ENCODE peak calls at places on chromosome 7, in four cellular contexts. Q is HepG2, L is GM12878, A is K562. J is an unnamed sample.

GRCh38 chr7:100585511-100586265 is at the start of gene LRCH4:
- DNase-seq in L (no peak), Q (no peak), A (peak), J (no peak)

GRCh38 chr7:28685291-28685659 is 272.9 kb downstream of the TRIL start:
- DNase-seq in Q (no peak), L (no peak), A (no peak), J (no peak)

GRCh38 chr7:135911091-135911490 is 66.1 kb downstream of the MTPN start:
- DNase-seq in A (no peak), Q (no peak), L (no peak), J (no peak)

GRCh38 chr7:64884085-64884912 is 18.8 kb upstream of the ZNF273 start:
- DNase-seq in A (no peak), Q (no peak), L (no peak), J (no peak)

GRCh38 chr7:66138994-66139752 is 24.5 kb downstream of the CRCP start:
- DNase-seq in L (no peak), Q (no peak), A (no peak), J (no peak)

GRCh38 chr7:51082096-51082840 is 234.3 kb downstream of the COBL start:
- DNase-seq in A (no peak), L (no peak), Q (no peak), J (no peak)

GRCh38 chr7:96236198-96237039 is 85.5 kb downstream of the SLC25A13 start:
- DNase-seq in L (no peak), Q (no peak), A (peak), J (no peak)

GRCh38 chr7:132548489-132549078 is 27.7 kb downstream of the PLXNA4 start:
- DNase-seq in Q (no peak), L (no peak), A (no peak), J (no peak)

GRCh38 chr7:6576024-6576866 is 1.0 kb upstream of the ZDHHC4 start:
- DNase-seq in L (no peak), Q (no peak), A (peak), J (no peak)

GRCh38 chr7:29619848-29620247 is 56.2 kb downstream of the PRR15 start:
- DNase-seq in L (no peak), Q (no peak), A (no peak), J (no peak)

GRCh38 chr7:6444516-6445269 is 3.1 kb downstream of the DAGLB start:
- DNase-seq in L (no peak), A (no peak), Q (no peak), J (no peak)

GRCh38 chr7:41599760-41600159 is 103.1 kb downstream of the INHBA start:
- DNase-seq in Q (no peak), L (no peak), A (no peak), J (peak)

GRCh38 chr7:132500727-132501410 is 75.4 kb downstream of the PLXNA4 start:
- DNase-seq in A (peak), Q (no peak), L (no peak), J (no peak)

GRCh38 chr7:101626758-101627157 is 2.3 kb downstream of the MYL10 start:
- DNase-seq in A (no peak), Q (no peak), L (no peak), J (no peak)

GRCh38 chr7:73831656-73832579 is 1.1 kb downstream of the CLDN4 start:
- DNase-seq in A (no peak), L (no peak), Q (peak), J (no peak)

GRCh38 chr7:67346876-67347275 is 350.2 kb downstream of the TYW1 start:
- DNase-seq in L (no peak), A (no peak), Q (no peak), J (no peak)

GRCh38 chr7:41979834-41980307 is 257.1 kb downstream of the GLI3 start:
- DNase-seq in Q (peak), L (no peak), A (peak), J (peak)

GRCh38 chr7:148058092-148058491 is 532.5 kb upstream of the C7orf33 start:
- DNase-seq in Q (no peak), L (no peak), A (no peak), J (no peak)

GRCh38 chr7:90425376-90425775 is 22.1 kb downstream of the CLDN12 start:
- DNase-seq in Q (no peak), A (no peak), L (no peak), J (no peak)

GRCh38 chr7:106257752-106258151 is 27.0 kb downstream of the NAMPT start:
- DNase-seq in Q (no peak), A (no peak), L (no peak), J (no peak)

GRCh38 chr7:67696878-67697277 is 700.2 kb downstream of the TYW1 start:
- DNase-seq in A (no peak), L (no peak), Q (no peak), J (no peak)

GRCh38 chr7:143882020-143882610 is 19.9 kb downstream of the TCAF1 start:
- DNase-seq in A (no peak), L (no peak), Q (peak), J (peak)

GRCh38 chr7:102891693-102892261 is 21.0 kb upstream of the LRRC17 start:
- DNase-seq in Q (no peak), A (no peak), L (no peak), J (no peak)

GRCh38 chr7:57413529-57414398 is 36.2 kb upstream of the ZNF716 start:
- DNase-seq in A (no peak), L (no peak), Q (no peak), J (no peak)

GRCh38 chr7:15848362-15848761 is 161.9 kb upstream of the MEOX2 start:
- DNase-seq in L (no peak), A (no peak), Q (no peak), J (no peak)

GRCh38 chr7:18894155-18894554 is 223.3 kb downstream of the TWIST1 start:
- DNase-seq in L (no peak), Q (no peak), A (no peak), J (no peak)

GRCh38 chr7:70072220-70072619 is 473.9 kb downstream of the AUTS2 start:
- DNase-seq in Q (no peak), A (no peak), L (no peak), J (no peak)

GRCh38 chr7:124652237-124652636 is 113.4 kb downstream of the GPR37 start:
- DNase-seq in L (no peak), Q (no peak), A (no peak), J (no peak)

GRCh38 chr7:293681-294439 is 3.9 kb downstream of the FOXL3 start:
- DNase-seq in A (no peak), L (no peak), Q (no peak), J (no peak)

GRCh38 chr7:115634633-115635032 is 395.9 kb downstream of the TFEC start:
- DNase-seq in A (no peak), Q (peak), L (no peak), J (no peak)

GRCh38 chr7:78746261-78746660 is 707.2 kb downstream of the MAGI2 start:
- DNase-seq in L (no peak), A (no peak), Q (no peak), J (no peak)

GRCh38 chr7:65216469-65216868 is 157.2 kb upstream of the ZNF92 start:
- DNase-seq in Q (peak), L (no peak), A (peak), J (peak)

GRCh38 chr7:120874722-120875121 is 16.8 kb upstream of the TSPAN12 start:
- DNase-seq in L (no peak), A (no peak), Q (no peak), J (no peak)

DNA sequence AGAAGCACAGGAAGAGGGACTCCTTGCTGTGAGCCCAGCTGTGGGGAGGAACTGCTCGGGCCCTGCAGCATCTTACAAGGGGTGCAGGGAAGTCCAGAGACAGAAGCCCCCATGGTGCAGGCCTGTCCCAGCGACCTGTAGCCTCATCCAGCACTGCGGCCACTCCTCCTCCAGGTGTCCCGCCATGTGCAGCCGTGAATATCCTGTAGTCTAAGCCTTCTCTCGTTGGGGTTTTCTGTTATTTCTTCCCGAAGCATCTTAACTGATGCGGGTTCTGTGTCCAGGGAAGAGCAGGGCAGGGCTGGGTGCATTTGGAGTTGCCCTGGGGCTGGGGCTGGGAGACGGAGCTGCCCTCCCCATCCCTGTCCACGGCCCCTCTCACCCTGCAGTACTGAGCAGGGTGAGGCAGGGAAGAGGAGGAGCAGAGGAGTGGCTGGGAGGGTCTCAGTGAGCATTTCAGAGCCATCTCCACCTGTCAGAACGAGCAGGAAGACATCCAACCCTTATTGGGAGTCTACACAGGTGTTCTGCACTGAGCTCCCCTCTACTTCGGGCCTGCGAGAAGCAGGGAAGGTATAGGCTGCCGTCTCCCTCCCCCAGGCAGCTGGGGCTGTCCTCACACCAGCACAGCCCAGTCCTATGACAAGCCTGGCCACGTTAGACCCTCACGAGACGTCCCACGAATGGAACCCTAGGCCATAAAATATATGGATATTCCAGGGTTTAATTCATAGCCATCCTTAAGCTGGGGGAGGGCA is 494.5 kb downstream of the DNAJB6 start:
- DNase-seq in A (no peak), L (no peak), Q (no peak), J (no peak)
- TF ChIP-seq ZNF274 in A (no peak), L (no peak), Q (no peak), J (no peak)

GRCh38 chr7:37912756-37913155 is 3.9 kb downstream of the SFRP4 start:
- DNase-seq in L (no peak), A (no peak), Q (no peak), J (no peak)

GRCh38 chr7:37916673-37917660 is at the start of gene SFRP4:
- DNase-seq in Q (peak), A (peak), L (no peak), J (peak)

GRCh38 chr7:37918526-37918925 is 1.9 kb upstream of the SFRP4 start:
- DNase-seq in A (no peak), L (no peak), Q (no peak), J (peak)

GRCh38 chr7:37916017-37916672 is 472 bp downstream of the SFRP4 start:
- DNase-seq in Q (no peak), L (no peak), A (no peak), J (no peak)

GRCh38 chr7:37915438-37915837 is 1.2 kb downstream of the SFRP4 start:
- DNase-seq in A (no peak), Q (no peak), L (no peak), J (no peak)
- TF ChIP-seq KDM1A in A (no peak), Q (no peak), L (no peak), J (no peak)

GRCh38 chr7:94655884-94656657 is at the start of gene SGCE:
- DNase-seq in L (peak), A (peak), Q (peak), J (peak)

GRCh38 chr7:94657771-94658693 is 2.1 kb upstream of the SGCE start:
- DNase-seq in Q (peak), L (peak), A (peak), J (peak)

GRCh38 chr7:94656658-94656924 is 658 bp upstream of the SGCE start:
- DNase-seq in A (no peak), Q (no peak), L (no peak), J (no peak)

GRCh38 chr7:94655562-94655883 is 410 bp downstream of the SGCE start:
- DNase-seq in Q (no peak), A (no peak), L (no peak), J (no peak)

GRCh38 chr7:94656925-94657731 is 1.2 kb upstream of the SGCE start:
- DNase-seq in Q (no peak), L (no peak), A (no peak), J (no peak)
- TF ChIP-seq ZNF274 in Q (no peak), L (no peak), A (no peak), J (no peak)

GRCh38 chr7:104136561-104136960 is 71.3 kb downstream of the ORC5 start:
- DNase-seq in L (no peak), Q (no peak), A (no peak), J (no peak)

GRCh38 chr7:104136981-104137380 is 70.8 kb downstream of the ORC5 start:
- DNase-seq in A (no peak), Q (no peak), L (no peak), J (no peak)

GRCh38 chr7:104135760-104136558 is 71.9 kb downstream of the ORC5 start:
- DNase-seq in A (no peak), Q (no peak), L (no peak), J (no peak)

GRCh38 chr7:104137511-104137910 is 70.3 kb downstream of the ORC5 start:
- DNase-seq in L (no peak), A (no peak), Q (no peak), J (no peak)

GRCh38 chr7:104137971-104138370 is 69.8 kb downstream of the ORC5 start:
- DNase-seq in A (no peak), Q (no peak), L (no peak), J (no peak)
- TF ChIP-seq KDM1A in A (no peak), Q (no peak), L (no peak), J (no peak)

DNA sequence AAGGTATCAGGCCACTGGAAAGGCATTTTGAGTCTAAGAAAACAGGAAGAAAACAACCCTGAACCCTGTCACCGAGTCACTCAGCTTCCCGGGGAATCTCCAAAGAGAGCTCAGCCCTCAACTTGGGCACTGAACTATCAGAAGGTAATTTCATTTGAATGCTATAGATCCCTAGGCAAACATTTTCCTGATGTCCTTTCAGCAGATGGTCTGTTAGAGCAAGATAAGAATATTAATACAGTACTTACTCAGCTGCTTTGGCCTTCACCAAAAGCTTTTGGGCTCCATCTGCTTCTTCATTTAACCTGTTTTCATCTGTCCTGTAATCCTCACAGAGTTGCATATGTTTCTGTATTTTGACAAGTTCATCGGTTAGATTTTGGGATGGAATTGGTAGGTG is 34.2 kb upstream of the LAMB1 start:
- DNase-seq in Q (no peak), L (no peak), A (peak), J (no peak)
- TF ChIP-seq ZNF274 in Q (no peak), L (no peak), A (no peak), J (no peak)

GRCh38 chr7:26321440-26321839 is 29.8 kb downstream of the SNX10 start:
- DNase-seq in A (no peak), L (no peak), Q (no peak), J (no peak)
- TF ChIP-seq KDM1A in A (no peak), L (no peak), Q (no peak), J (no peak)

GRCh38 chr7:1313591-1313990 is 80.9 kb downstream of the UNCX start:
- DNase-seq in Q (no peak), L (no peak), A (no peak), J (no peak)
- TF ChIP-seq ZNF274 in Q (no peak), L (no peak), A (no peak), J (no peak)

J was measured in H1.